ENCODE peak calls at places on chromosomes 5 and 9, in four cellular contexts. One of them, this sample, is unnamed. For H3K9me3, the result is how much of the 10 kb centered on the place peaks cover.

GRCh38 chr9:130498298-130498917 is 53.6 kb downstream of the ASS1 start:
- DNase-seq in transverse colon: no peak
- DNase-seq in OCI-LY7: peak
- DNase-seq in tibial nerve: no peak
- DNase-seq in this sample: no peak

GRCh38 chr5:1883925-1884637 is 1.4 kb upstream of the IRX4 start:
- DNase-seq in transverse colon: no peak
- DNase-seq in tibial nerve: no peak
- DNase-seq in OCI-LY7: no peak
- DNase-seq in this sample: no peak

GRCh38 chr9:18580146-18580545 is 106.2 kb downstream of the ADAMTSL1 start:
- DNase-seq in OCI-LY7: no peak
- DNase-seq in transverse colon: no peak
- DNase-seq in tibial nerve: no peak
- DNase-seq in this sample: no peak

GRCh38 chr9:70021026-70021571 is 22.5 kb upstream of the MAMDC2 start:
- DNase-seq in OCI-LY7: no peak
- DNase-seq in transverse colon: no peak
- DNase-seq in tibial nerve: peak
- DNase-seq in this sample: no peak

GRCh38 chr5:9421823-9422354 is 124.0 kb downstream of the SEMA5A start:
- DNase-seq in tibial nerve: no peak
- DNase-seq in transverse colon: no peak
- DNase-seq in OCI-LY7: no peak
- DNase-seq in this sample: no peak

GRCh38 chr5:33608476-33609026 is 167.8 kb downstream of the TARS1 start:
- DNase-seq in OCI-LY7: no peak
- DNase-seq in transverse colon: no peak
- DNase-seq in tibial nerve: no peak
- DNase-seq in this sample: no peak

GRCh38 chr9:91503650-91504007 is 80.0 kb upstream of the NFIL3 start:
- DNase-seq in tibial nerve: no peak
- DNase-seq in transverse colon: no peak
- DNase-seq in OCI-LY7: no peak
- DNase-seq in this sample: no peak

GRCh38 chr5:10244357-10244944 is 5.2 kb downstream of the ATPSCKMT start:
- DNase-seq in OCI-LY7: no peak
- DNase-seq in tibial nerve: no peak
- DNase-seq in transverse colon: no peak
- DNase-seq in this sample: no peak

GRCh38 chr5:149675467-149676201 is 54.5 kb upstream of the PPARGC1B start:
- DNase-seq in tibial nerve: no peak
- DNase-seq in transverse colon: peak
- DNase-seq in OCI-LY7: no peak
- DNase-seq in this sample: no peak

GRCh38 chr9:126805546-126806262 is 864 bp downstream of the ZBTB43 start:
- DNase-seq in transverse colon: peak
- DNase-seq in tibial nerve: no peak
- DNase-seq in OCI-LY7: peak
- DNase-seq in this sample: peak

GRCh38 chr9:113012492-113012891 is 500 bp upstream of the ZNF883 start:
- DNase-seq in tibial nerve: no peak
- DNase-seq in transverse colon: no peak
- DNase-seq in OCI-LY7: no peak
- DNase-seq in this sample: no peak

GRCh38 chr5:133896873-133897272 is 71.6 kb downstream of the C5orf15 start:
- DNase-seq in transverse colon: no peak
- DNase-seq in OCI-LY7: no peak
- DNase-seq in tibial nerve: no peak
- DNase-seq in this sample: no peak

GRCh38 chr5:124114911-124115310 is 602.9 kb downstream of the CSNK1G3 start:
- DNase-seq in transverse colon: no peak
- DNase-seq in OCI-LY7: no peak
- DNase-seq in tibial nerve: no peak
- DNase-seq in this sample: no peak

GRCh38 chr5:42858031-42858643 is 46.4 kb upstream of the SELENOP start:
- DNase-seq in transverse colon: no peak
- DNase-seq in OCI-LY7: no peak
- DNase-seq in tibial nerve: no peak
- DNase-seq in this sample: no peak

GRCh38 chr9:116800885-116801284 is 113.8 kb downstream of the TRIM32 start:
- DNase-seq in OCI-LY7: peak
- DNase-seq in tibial nerve: no peak
- DNase-seq in transverse colon: no peak
- DNase-seq in this sample: no peak

GRCh38 chr9:86126998-86127972 is 27.9 kb upstream of the GOLM1 start:
- DNase-seq in OCI-LY7: no peak
- DNase-seq in transverse colon: peak
- DNase-seq in tibial nerve: peak
- DNase-seq in this sample: no peak

GRCh38 chr9:113399646-113400200 is 1.4 kb downstream of the ALAD start:
- DNase-seq in tibial nerve: no peak
- DNase-seq in OCI-LY7: no peak
- DNase-seq in transverse colon: no peak
- DNase-seq in this sample: no peak

GRCh38 chr5:78753093-78753531 is 104.5 kb upstream of the LHFPL2 start:
- DNase-seq in transverse colon: no peak
- DNase-seq in OCI-LY7: no peak
- DNase-seq in tibial nerve: no peak
- DNase-seq in this sample: no peak

GRCh38 chr5:78353520-78353919 is 6.9 kb upstream of the SCAMP1 start:
- DNase-seq in transverse colon: no peak
- DNase-seq in tibial nerve: no peak
- DNase-seq in OCI-LY7: no peak
- DNase-seq in this sample: no peak

GRCh38 chr5:91643796-91644195 is 260.7 kb upstream of the ARRDC3 start:
- DNase-seq in transverse colon: no peak
- DNase-seq in tibial nerve: no peak
- DNase-seq in OCI-LY7: no peak
- DNase-seq in this sample: no peak

GRCh38 chr5:124949862-124950261 is 203.4 kb upstream of the ZNF608 start:
- DNase-seq in tibial nerve: no peak
- DNase-seq in transverse colon: no peak
- DNase-seq in OCI-LY7: no peak
- DNase-seq in this sample: no peak

GRCh38 chr9:94150890-94151660 is 66.8 kb downstream of the PTPDC1 start:
- DNase-seq in transverse colon: no peak
- DNase-seq in tibial nerve: no peak
- DNase-seq in OCI-LY7: no peak
- DNase-seq in this sample: no peak

GRCh38 chr9:7536310-7536939 is 263.2 kb downstream of the DMAC1 start:
- DNase-seq in OCI-LY7: peak
- DNase-seq in tibial nerve: no peak
- DNase-seq in transverse colon: peak
- DNase-seq in this sample: no peak

GRCh38 chr9:130938652-130939404 is at the start of gene FIBCD1:
- DNase-seq in OCI-LY7: peak
- DNase-seq in tibial nerve: no peak
- DNase-seq in transverse colon: peak
- DNase-seq in this sample: no peak

GRCh38 chr5:36573441-36573840 is 33.0 kb upstream of the SLC1A3 start:
- DNase-seq in OCI-LY7: no peak
- DNase-seq in tibial nerve: no peak
- DNase-seq in transverse colon: no peak
- DNase-seq in this sample: no peak

GRCh38 chr5:1801061-1801953 is at the start of gene NDUFS6:
- DNase-seq in OCI-LY7: peak
- DNase-seq in transverse colon: peak
- DNase-seq in tibial nerve: peak
- DNase-seq in this sample: peak

GRCh38 chr5:107251151-107251550 is 419.6 kb downstream of the EFNA5 start:
- DNase-seq in OCI-LY7: no peak
- DNase-seq in transverse colon: no peak
- DNase-seq in tibial nerve: no peak
- DNase-seq in this sample: no peak

GRCh38 chr5:127313847-127314473 is 23.4 kb downstream of the MEGF10 start:
- DNase-seq in transverse colon: peak
- DNase-seq in OCI-LY7: peak
- DNase-seq in tibial nerve: peak
- DNase-seq in this sample: peak

GRCh38 chr5:10045376-10045775 is 204.3 kb downstream of the ATPSCKMT start:
- DNase-seq in transverse colon: no peak
- DNase-seq in tibial nerve: no peak
- DNase-seq in OCI-LY7: no peak
- DNase-seq in this sample: no peak

GRCh38 chr9:134243778-134244467 is 79.6 kb upstream of the RNU6ATAC start:
- DNase-seq in OCI-LY7: peak
- DNase-seq in tibial nerve: no peak
- DNase-seq in transverse colon: peak
- DNase-seq in this sample: no peak

GRCh38 chr9:136692190-136693134 is 5.2 kb upstream of the AGPAT2 start:
- DNase-seq in tibial nerve: no peak
- DNase-seq in OCI-LY7: no peak
- DNase-seq in transverse colon: no peak
- DNase-seq in this sample: no peak

GRCh38 chr9:116985636-116986414 is 298.7 kb downstream of the TRIM32 start:
- DNase-seq in transverse colon: no peak
- DNase-seq in OCI-LY7: no peak
- DNase-seq in tibial nerve: no peak
- DNase-seq in this sample: no peak

GRCh38 chr9:97905228-97905627 is 17.1 kb downstream of the TRMO start:
- DNase-seq in OCI-LY7: no peak
- DNase-seq in tibial nerve: no peak
- DNase-seq in transverse colon: no peak
- DNase-seq in this sample: peak

GRCh38 chr5:158407801-158408200 is 548.9 kb upstream of the CLINT1 start:
- DNase-seq in OCI-LY7: no peak
- DNase-seq in tibial nerve: no peak
- DNase-seq in transverse colon: no peak
- DNase-seq in this sample: no peak

GRCh38 chr5:158406884-158407790 is 548.2 kb upstream of the CLINT1 start:
- DNase-seq in transverse colon: no peak
- DNase-seq in OCI-LY7: no peak
- DNase-seq in tibial nerve: no peak
- DNase-seq in this sample: no peak

GRCh38 chr5:158410976-158411375 is 552.0 kb upstream of the CLINT1 start:
- DNase-seq in transverse colon: no peak
- DNase-seq in OCI-LY7: no peak
- DNase-seq in tibial nerve: no peak
- DNase-seq in this sample: no peak

GRCh38 chr5:158413125-158413680 is 554.3 kb upstream of the CLINT1 start:
- DNase-seq in OCI-LY7: no peak
- DNase-seq in transverse colon: no peak
- DNase-seq in tibial nerve: no peak
- DNase-seq in this sample: no peak

DNA sequence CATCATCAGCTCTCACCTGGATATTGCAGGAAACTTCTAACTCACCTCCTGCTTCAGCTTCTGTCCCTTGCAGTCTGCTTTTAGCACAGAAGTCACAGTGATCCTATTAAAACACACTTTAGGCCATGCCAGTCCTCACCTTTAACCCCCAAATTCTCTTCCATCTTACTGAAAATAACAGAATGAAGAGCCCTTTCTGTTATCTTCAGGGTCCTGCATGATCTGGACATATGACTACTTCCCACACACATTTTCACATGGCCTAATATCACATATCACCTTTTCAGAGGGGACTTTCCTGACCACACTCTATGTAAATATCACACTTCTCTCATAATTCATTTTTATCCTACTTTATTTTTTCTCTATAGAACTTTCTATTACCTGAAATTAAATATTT is 550.6 kb upstream of the CLINT1 start:
- DNase-seq in tibial nerve: no peak
- DNase-seq in OCI-LY7: no peak
- DNase-seq in transverse colon: no peak
- DNase-seq in this sample: no peak
- H3K9me3 ChIP-seq in tibial nerve: under half
- H3K9me3 ChIP-seq in OCI-LY7: under half
- H3K9me3 ChIP-seq in transverse colon: under half
- H3K9me3 ChIP-seq in this sample: under half

GRCh38 chr5:141149812-141150211 is at the start of gene PCDHB6:
- DNase-seq in tibial nerve: no peak
- DNase-seq in transverse colon: no peak
- DNase-seq in OCI-LY7: no peak
- DNase-seq in this sample: no peak

GRCh38 chr5:141150993-141151325 is 1.1 kb downstream of the PCDHB6 start:
- DNase-seq in OCI-LY7: no peak
- DNase-seq in tibial nerve: no peak
- DNase-seq in transverse colon: no peak
- DNase-seq in this sample: no peak

GRCh38 chr5:141150215-141150992 is 547 bp downstream of the PCDHB6 start:
- DNase-seq in OCI-LY7: no peak
- DNase-seq in transverse colon: no peak
- DNase-seq in tibial nerve: no peak
- DNase-seq in this sample: no peak

DNA sequence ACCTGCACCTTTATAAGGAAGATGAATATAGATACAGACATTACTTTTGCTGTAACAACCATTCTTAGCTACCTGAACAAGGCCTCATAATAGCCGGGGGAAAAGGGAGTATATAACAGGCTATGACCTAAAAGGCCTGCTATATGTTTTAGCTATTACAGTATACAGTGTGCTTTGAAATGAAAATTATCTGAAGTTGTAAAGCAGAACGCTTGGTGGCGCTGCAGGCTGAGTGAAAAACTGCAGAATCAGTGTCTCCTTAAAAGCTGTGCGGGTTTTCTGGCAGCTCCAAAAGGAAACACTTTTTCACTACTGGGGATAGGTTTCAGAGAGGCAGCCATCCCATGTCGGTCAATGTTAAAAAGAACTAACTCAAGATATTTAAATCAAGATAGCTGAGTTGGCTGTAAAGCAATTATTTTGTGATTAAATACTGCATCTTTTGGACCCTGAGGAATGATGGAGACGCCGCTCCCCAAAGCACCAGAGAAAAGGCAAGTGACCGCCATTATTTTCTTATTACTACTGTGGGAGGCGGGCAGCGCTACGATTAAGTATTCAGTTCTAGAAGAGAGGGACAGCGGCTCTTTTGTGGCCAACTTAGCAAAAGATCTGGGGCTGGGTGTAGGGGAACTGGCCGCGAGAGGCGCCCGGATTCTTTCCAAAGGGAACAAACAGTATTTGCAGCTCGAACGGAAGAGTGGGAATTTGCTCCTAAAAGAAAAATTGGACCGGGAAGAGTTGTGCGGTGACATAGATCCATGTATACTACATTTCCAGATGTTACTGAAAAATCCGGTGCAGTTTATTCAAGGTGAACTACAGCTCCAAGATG is 5.9 kb downstream of the PCDHB6 start:
- DNase-seq in OCI-LY7: no peak
- DNase-seq in transverse colon: no peak
- DNase-seq in tibial nerve: no peak
- DNase-seq in this sample: no peak
- H3K9me3 ChIP-seq in OCI-LY7: under half
- H3K9me3 ChIP-seq in transverse colon: under half
- H3K9me3 ChIP-seq in tibial nerve: under half
- H3K9me3 ChIP-seq in this sample: under half

GRCh38 chr9:124284237-124284831 is 26.6 kb downstream of the NEK6 start:
- DNase-seq in OCI-LY7: no peak
- DNase-seq in transverse colon: no peak
- DNase-seq in tibial nerve: no peak
- DNase-seq in this sample: no peak
- H3K9me3 ChIP-seq in OCI-LY7: under half
- H3K9me3 ChIP-seq in transverse colon: under half
- H3K9me3 ChIP-seq in tibial nerve: under half
- H3K9me3 ChIP-seq in this sample: under half

GRCh38 chr5:180214870-180215737 is 6.1 kb upstream of the RASGEF1C start:
- DNase-seq in tibial nerve: no peak
- DNase-seq in OCI-LY7: no peak
- DNase-seq in transverse colon: no peak
- DNase-seq in this sample: no peak
- H3K9me3 ChIP-seq in tibial nerve: under half
- H3K9me3 ChIP-seq in OCI-LY7: under half
- H3K9me3 ChIP-seq in transverse colon: under half
- H3K9me3 ChIP-seq in this sample: under half

GRCh38 chr9:80147866-80148265 is 576.1 kb downstream of the TLE4 start:
- DNase-seq in OCI-LY7: no peak
- DNase-seq in transverse colon: no peak
- DNase-seq in tibial nerve: no peak
- DNase-seq in this sample: no peak
- H3K9me3 ChIP-seq in OCI-LY7: under half
- H3K9me3 ChIP-seq in transverse colon: under half
- H3K9me3 ChIP-seq in tibial nerve: under half
- H3K9me3 ChIP-seq in this sample: under half